ENCODE peak calls at places on chromosomes 5 and 9, in four cellular contexts. G, A, Z and F are unnamed samples.

GRCh38 chr5:158170060-158170459 is 311.1 kb upstream of the CLINT1 start:
- DNase-seq in G (no peak), A (no peak), Z (no peak), F (no peak)

GRCh38 chr5:122101636-122102285 is 23.7 kb upstream of the LOX start:
- DNase-seq in G (no peak), Z (no peak), A (peak; percentile 66), F (no peak)

GRCh38 chr9:69895659-69896058 is 75.0 kb downstream of the CFAP95 start:
- DNase-seq in Z (no peak), G (no peak), A (no peak), F (no peak)

GRCh38 chr5:14337603-14338002 is 194.5 kb downstream of the TRIO start:
- DNase-seq in G (no peak), A (no peak), Z (no peak), F (no peak)

GRCh38 chr5:87393331-87393730 is 19.4 kb downstream of the CCNH start:
- DNase-seq in A (peak; percentile 78), G (no peak), Z (no peak), F (no peak)

GRCh38 chr5:50874277-50874984 is 208.0 kb downstream of the PARP8 start:
- DNase-seq in G (no peak), Z (no peak), A (no peak), F (no peak)

GRCh38 chr9:133528001-133528886 is 3.5 kb upstream of the MYMK start:
- DNase-seq in Z (no peak), A (no peak), G (no peak), F (no peak)

GRCh38 chr9:35424356-35425352 is 65.3 kb upstream of the RUSC2 start:
- DNase-seq in A (no peak), G (no peak), Z (no peak), F (no peak)

GRCh38 chr9:21711504-21711903 is 90.9 kb upstream of the MTAP start:
- DNase-seq in Z (no peak), G (no peak), A (peak; percentile 84), F (no peak)

GRCh38 chr9:121567142-121568100 is 67.8 kb upstream of the GGTA1 start:
- DNase-seq in A (no peak), G (no peak), Z (no peak), F (no peak)

GRCh38 chr5:177445052-177446016 is 1.3 kb upstream of the PRR7 start:
- DNase-seq in A (no peak), G (peak; percentile 71), Z (no peak), F (no peak)

GRCh38 chr9:16501098-16501663 is 369.3 kb downstream of the BNC2 start:
- DNase-seq in Z (no peak), A (peak; percentile 82), G (no peak), F (no peak)

GRCh38 chr5:55856511-55857246 is 5.5 kb downstream of the IL31RA start:
- DNase-seq in A (no peak), Z (no peak), G (no peak), F (no peak)

GRCh38 chr5:127092690-127093089 is 19.4 kb upstream of the C5orf63 start:
- DNase-seq in Z (no peak), G (no peak), A (peak; percentile 60), F (no peak)

GRCh38 chr5:58455066-58455465 is 4.8 kb downstream of the PLK2 start:
- DNase-seq in A (peak; percentile 47), G (no peak), Z (no peak), F (no peak)

GRCh38 chr5:102152906-102153787 is 142.9 kb downstream of the SLCO4C1 start:
- DNase-seq in A (peak; percentile 71), G (no peak), Z (no peak), F (no peak)

GRCh38 chr5:80503641-80504040 is 15.7 kb downstream of the FAM151B start:
- DNase-seq in Z (no peak), G (no peak), A (no peak), F (no peak)

GRCh38 chr5:80246995-80247729 is 8.7 kb downstream of the SERINC5 start:
- DNase-seq in A (peak; percentile 96), Z (no peak), G (no peak), F (no peak)

GRCh38 chr9:11933926-11934325 is 759.3 kb upstream of the TYRP1 start:
- DNase-seq in A (no peak), Z (no peak), G (no peak), F (no peak)

GRCh38 chr9:123368481-123369153 is 12.6 kb downstream of the CRB2 start:
- DNase-seq in Z (no peak), G (no peak), A (no peak), F (no peak)